ENCODE peak calls at places on chromosomes 7 and 10, in nine cellular contexts. One of them, this sample, is unnamed.

GRCh38 chr10:28722065-28722803 is 44.9 kb downstream of the BAMBI start:
- DNase-seq in ascending aorta: peak
- DNase-seq in SK-N-SH: peak
- DNase-seq in thoracic aorta: no peak
- DNase-seq in psoas muscle: peak
- DNase-seq in neuronal stem cell: peak
- DNase-seq in sigmoid colon: no peak
- DNase-seq in fibroblast of lung: peak
- DNase-seq in naive thymus-derived CD4-positive, alpha-beta T cell: no peak
- DNase-seq in this sample: peak

GRCh38 chr7:149886018-149886416 is 12.2 kb downstream of the ATP6V0E2 start:
- DNase-seq in psoas muscle: no peak
- DNase-seq in thoracic aorta: no peak
- DNase-seq in fibroblast of lung: no peak
- DNase-seq in ascending aorta: no peak
- DNase-seq in SK-N-SH: no peak
- DNase-seq in sigmoid colon: no peak
- DNase-seq in neuronal stem cell: no peak
- DNase-seq in naive thymus-derived CD4-positive, alpha-beta T cell: no peak
- DNase-seq in this sample: no peak

GRCh38 chr10:125060486-125060850 is 99.9 kb downstream of the CTBP2 start:
- DNase-seq in psoas muscle: no peak
- DNase-seq in thoracic aorta: no peak
- DNase-seq in ascending aorta: no peak
- DNase-seq in sigmoid colon: no peak
- DNase-seq in neuronal stem cell: no peak
- DNase-seq in naive thymus-derived CD4-positive, alpha-beta T cell: no peak
- DNase-seq in SK-N-SH: no peak
- DNase-seq in fibroblast of lung: peak
- DNase-seq in this sample: peak

GRCh38 chr10:52453501-52453900 is 139.4 kb downstream of the DKK1 start:
- DNase-seq in naive thymus-derived CD4-positive, alpha-beta T cell: no peak
- DNase-seq in thoracic aorta: no peak
- DNase-seq in ascending aorta: no peak
- DNase-seq in fibroblast of lung: no peak
- DNase-seq in sigmoid colon: no peak
- DNase-seq in neuronal stem cell: no peak
- DNase-seq in SK-N-SH: no peak
- DNase-seq in psoas muscle: no peak
- DNase-seq in this sample: no peak

GRCh38 chr10:79359816-79360498 is 12.7 kb downstream of the PPIF start:
- DNase-seq in naive thymus-derived CD4-positive, alpha-beta T cell: no peak
- DNase-seq in thoracic aorta: no peak
- DNase-seq in neuronal stem cell: no peak
- DNase-seq in psoas muscle: no peak
- DNase-seq in ascending aorta: no peak
- DNase-seq in fibroblast of lung: no peak
- DNase-seq in SK-N-SH: no peak
- DNase-seq in sigmoid colon: peak
- DNase-seq in this sample: no peak

GRCh38 chr10:69014171-69014570 is 25.6 kb downstream of the KIFBP start:
- DNase-seq in thoracic aorta: no peak
- DNase-seq in ascending aorta: no peak
- DNase-seq in psoas muscle: no peak
- DNase-seq in sigmoid colon: no peak
- DNase-seq in fibroblast of lung: no peak
- DNase-seq in SK-N-SH: no peak
- DNase-seq in naive thymus-derived CD4-positive, alpha-beta T cell: no peak
- DNase-seq in neuronal stem cell: no peak
- DNase-seq in this sample: no peak

GRCh38 chr7:99141756-99142726 is 1.9 kb downstream of the SMURF1 start:
- DNase-seq in fibroblast of lung: peak
- DNase-seq in SK-N-SH: peak
- DNase-seq in thoracic aorta: peak
- DNase-seq in ascending aorta: peak
- DNase-seq in sigmoid colon: peak
- DNase-seq in neuronal stem cell: peak
- DNase-seq in naive thymus-derived CD4-positive, alpha-beta T cell: peak
- DNase-seq in psoas muscle: peak
- DNase-seq in this sample: peak

GRCh38 chr10:63633677-63634487 is 112.7 kb downstream of the REEP3 start:
- DNase-seq in neuronal stem cell: no peak
- DNase-seq in sigmoid colon: no peak
- DNase-seq in thoracic aorta: no peak
- DNase-seq in fibroblast of lung: peak
- DNase-seq in naive thymus-derived CD4-positive, alpha-beta T cell: no peak
- DNase-seq in ascending aorta: no peak
- DNase-seq in psoas muscle: no peak
- DNase-seq in SK-N-SH: peak
- DNase-seq in this sample: peak

GRCh38 chr7:38863609-38864291 is 45.2 kb downstream of the VPS41 start:
- DNase-seq in ascending aorta: no peak
- DNase-seq in psoas muscle: no peak
- DNase-seq in sigmoid colon: no peak
- DNase-seq in SK-N-SH: no peak
- DNase-seq in fibroblast of lung: no peak
- DNase-seq in neuronal stem cell: no peak
- DNase-seq in thoracic aorta: no peak
- DNase-seq in naive thymus-derived CD4-positive, alpha-beta T cell: no peak
- DNase-seq in this sample: no peak

GRCh38 chr7:133863362-133864061 is 263.6 kb upstream of the LRGUK start:
- DNase-seq in psoas muscle: no peak
- DNase-seq in SK-N-SH: no peak
- DNase-seq in sigmoid colon: no peak
- DNase-seq in ascending aorta: no peak
- DNase-seq in thoracic aorta: no peak
- DNase-seq in neuronal stem cell: no peak
- DNase-seq in fibroblast of lung: no peak
- DNase-seq in naive thymus-derived CD4-positive, alpha-beta T cell: no peak
- DNase-seq in this sample: no peak
- H3K27ac ChIP-seq in psoas muscle: no peak
- H3K27ac ChIP-seq in SK-N-SH: no peak
- H3K27ac ChIP-seq in sigmoid colon: no peak
- H3K27ac ChIP-seq in ascending aorta: no peak
- H3K27ac ChIP-seq in thoracic aorta: no peak
- H3K27ac ChIP-seq in neuronal stem cell: no peak
- H3K27ac ChIP-seq in fibroblast of lung: no peak
- H3K27ac ChIP-seq in naive thymus-derived CD4-positive, alpha-beta T cell: no peak
- H3K27ac ChIP-seq in this sample: no peak

GRCh38 chr10:58336242-58336641 is 1.4 kb downstream of the UBE2D1 start:
- DNase-seq in neuronal stem cell: no peak
- DNase-seq in psoas muscle: no peak
- DNase-seq in sigmoid colon: no peak
- DNase-seq in fibroblast of lung: no peak
- DNase-seq in ascending aorta: no peak
- DNase-seq in naive thymus-derived CD4-positive, alpha-beta T cell: no peak
- DNase-seq in thoracic aorta: no peak
- DNase-seq in SK-N-SH: no peak
- DNase-seq in this sample: no peak

GRCh38 chr10:58341422-58341821 is 6.6 kb downstream of the UBE2D1 start:
- DNase-seq in SK-N-SH: no peak
- DNase-seq in thoracic aorta: no peak
- DNase-seq in neuronal stem cell: no peak
- DNase-seq in sigmoid colon: no peak
- DNase-seq in ascending aorta: no peak
- DNase-seq in naive thymus-derived CD4-positive, alpha-beta T cell: no peak
- DNase-seq in fibroblast of lung: no peak
- DNase-seq in psoas muscle: no peak
- DNase-seq in this sample: no peak

DNA sequence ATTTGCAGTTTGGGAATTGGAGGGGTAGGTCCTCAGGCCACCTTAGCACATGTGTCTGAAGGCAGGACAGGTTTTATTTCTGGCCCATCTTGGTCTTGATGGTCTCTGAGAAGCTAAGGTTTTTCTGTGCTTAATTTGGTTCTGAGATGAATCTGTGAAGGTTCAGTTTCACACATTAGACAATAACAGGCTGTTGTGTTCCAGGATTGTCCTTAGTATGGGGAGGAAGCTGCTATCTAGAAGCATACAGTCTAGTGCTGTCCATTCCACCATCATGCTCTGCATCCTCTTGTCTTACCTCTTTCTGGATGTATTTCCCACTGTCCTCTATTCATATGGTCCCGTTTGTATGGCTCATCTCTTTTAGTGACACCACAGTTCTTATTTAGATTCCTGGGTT is 7.1 kb downstream of the UBE2D1 start:
- DNase-seq in psoas muscle: no peak
- DNase-seq in thoracic aorta: no peak
- DNase-seq in fibroblast of lung: no peak
- DNase-seq in sigmoid colon: no peak
- DNase-seq in ascending aorta: no peak
- DNase-seq in naive thymus-derived CD4-positive, alpha-beta T cell: no peak
- DNase-seq in SK-N-SH: no peak
- DNase-seq in neuronal stem cell: no peak
- DNase-seq in this sample: no peak
- H3K4me3 ChIP-seq in psoas muscle: peak
- H3K4me3 ChIP-seq in thoracic aorta: no peak
- H3K4me3 ChIP-seq in fibroblast of lung: no peak
- H3K4me3 ChIP-seq in sigmoid colon: no peak
- H3K4me3 ChIP-seq in ascending aorta: no peak
- H3K4me3 ChIP-seq in naive thymus-derived CD4-positive, alpha-beta T cell: no peak
- H3K4me3 ChIP-seq in SK-N-SH: no peak
- H3K4me3 ChIP-seq in neuronal stem cell: no peak
- H3K4me3 ChIP-seq in this sample: no peak

DNA sequence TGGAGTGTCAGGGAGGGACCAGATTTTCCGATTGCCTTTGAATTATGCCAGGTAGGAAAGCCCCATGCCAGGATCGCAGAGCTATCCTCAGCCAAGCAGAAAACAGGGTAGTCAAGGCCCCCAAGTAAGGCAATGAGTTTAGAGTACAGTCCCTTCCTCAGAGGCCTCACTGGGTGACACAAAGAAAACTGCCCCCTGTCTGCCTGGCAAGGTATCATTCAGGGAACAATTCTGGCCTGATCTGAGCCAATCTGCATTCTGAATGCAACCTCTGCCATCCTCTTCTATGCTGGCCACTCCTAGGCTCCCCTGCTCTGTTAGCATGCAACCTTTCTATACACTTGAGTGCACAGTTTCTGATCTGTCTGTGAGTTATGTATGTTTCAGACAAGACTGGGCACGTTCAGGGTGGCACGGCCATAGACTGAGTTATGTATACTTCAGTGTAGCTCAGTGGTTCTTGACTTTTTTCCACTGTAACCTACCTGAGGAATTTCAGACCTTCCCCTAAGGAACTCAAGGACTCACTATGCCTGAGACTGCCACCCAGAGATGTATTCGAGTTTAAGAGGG is 336.8 kb downstream of the PLXNA4 start:
- DNase-seq in naive thymus-derived CD4-positive, alpha-beta T cell: no peak
- DNase-seq in sigmoid colon: no peak
- DNase-seq in thoracic aorta: no peak
- DNase-seq in neuronal stem cell: no peak
- DNase-seq in fibroblast of lung: no peak
- DNase-seq in ascending aorta: no peak
- DNase-seq in SK-N-SH: no peak
- DNase-seq in psoas muscle: no peak
- DNase-seq in this sample: no peak
- H3K27ac ChIP-seq in naive thymus-derived CD4-positive, alpha-beta T cell: no peak
- H3K27ac ChIP-seq in sigmoid colon: no peak
- H3K27ac ChIP-seq in thoracic aorta: no peak
- H3K27ac ChIP-seq in neuronal stem cell: no peak
- H3K27ac ChIP-seq in fibroblast of lung: no peak
- H3K27ac ChIP-seq in ascending aorta: no peak
- H3K27ac ChIP-seq in SK-N-SH: no peak
- H3K27ac ChIP-seq in psoas muscle: no peak
- H3K27ac ChIP-seq in this sample: no peak

GRCh38 chr10:114043532-114044250 is at the start of gene ADRB1:
- DNase-seq in SK-N-SH: peak
- DNase-seq in sigmoid colon: peak
- DNase-seq in naive thymus-derived CD4-positive, alpha-beta T cell: no peak
- DNase-seq in thoracic aorta: no peak
- DNase-seq in neuronal stem cell: peak
- DNase-seq in fibroblast of lung: peak
- DNase-seq in psoas muscle: peak
- DNase-seq in ascending aorta: peak
- DNase-seq in this sample: peak
- H3K4me3 ChIP-seq in SK-N-SH: peak
- H3K4me3 ChIP-seq in sigmoid colon: peak
- H3K4me3 ChIP-seq in naive thymus-derived CD4-positive, alpha-beta T cell: peak
- H3K4me3 ChIP-seq in thoracic aorta: peak
- H3K4me3 ChIP-seq in neuronal stem cell: peak
- H3K4me3 ChIP-seq in fibroblast of lung: no peak
- H3K4me3 ChIP-seq in psoas muscle: peak
- H3K4me3 ChIP-seq in ascending aorta: peak
- H3K4me3 ChIP-seq in this sample: peak

DNA sequence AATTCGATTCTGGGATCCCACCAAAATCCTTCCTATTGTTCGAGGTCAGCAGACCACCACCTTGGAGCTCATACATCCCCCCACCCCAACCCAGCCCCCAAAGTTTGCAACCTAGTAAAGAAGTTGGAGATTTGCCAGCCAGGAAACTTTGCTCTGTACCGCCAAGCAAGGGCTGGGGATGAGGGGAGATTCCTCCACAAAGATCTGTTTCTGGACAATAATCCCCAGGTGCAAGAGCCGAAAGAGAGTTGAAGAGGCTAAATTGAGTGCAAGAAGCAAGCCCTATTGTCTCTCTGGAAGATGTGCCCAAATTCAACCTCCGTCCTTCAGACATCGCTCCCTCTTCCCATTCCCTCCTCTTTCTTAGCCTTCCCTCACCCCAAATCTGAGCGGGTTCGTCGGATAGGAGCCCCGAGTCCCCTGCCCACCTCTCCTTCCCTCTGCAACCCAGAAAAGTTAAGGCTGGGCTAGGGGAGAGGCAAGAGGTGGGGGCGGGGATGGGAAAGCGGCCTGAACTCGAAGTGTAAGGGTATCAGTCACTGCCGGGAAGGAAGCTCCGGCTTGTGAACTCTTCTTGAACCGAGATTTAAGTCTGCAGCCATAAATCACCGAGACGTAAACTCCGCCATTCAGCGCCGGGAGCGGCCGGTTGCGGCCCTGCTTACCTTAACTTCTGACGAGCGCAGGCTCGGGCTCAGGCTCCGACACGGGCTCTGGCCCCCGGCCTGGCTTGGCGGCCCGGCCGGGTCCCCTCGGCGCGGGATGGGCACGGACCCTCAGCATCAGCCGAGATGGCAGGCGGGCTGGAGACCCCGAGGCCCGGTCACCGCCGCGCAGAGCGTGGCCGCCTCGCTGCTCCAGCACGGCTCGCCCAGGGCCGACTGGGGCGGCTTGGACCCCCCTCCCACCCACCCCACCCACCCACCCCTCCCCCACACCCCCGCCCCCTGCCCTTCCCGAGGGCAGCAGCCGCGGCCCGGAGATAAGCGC is 10.8 kb upstream of the HOXA2 start:
- DNase-seq in SK-N-SH: peak
- DNase-seq in naive thymus-derived CD4-positive, alpha-beta T cell: no peak
- DNase-seq in fibroblast of lung: peak
- DNase-seq in ascending aorta: no peak
- DNase-seq in psoas muscle: peak
- DNase-seq in neuronal stem cell: no peak
- DNase-seq in sigmoid colon: peak
- DNase-seq in thoracic aorta: no peak
- DNase-seq in this sample: no peak
- H3K27ac ChIP-seq in SK-N-SH: no peak
- H3K27ac ChIP-seq in naive thymus-derived CD4-positive, alpha-beta T cell: no peak
- H3K27ac ChIP-seq in fibroblast of lung: peak
- H3K27ac ChIP-seq in ascending aorta: peak
- H3K27ac ChIP-seq in psoas muscle: peak
- H3K27ac ChIP-seq in neuronal stem cell: no peak
- H3K27ac ChIP-seq in sigmoid colon: peak
- H3K27ac ChIP-seq in thoracic aorta: peak
- H3K27ac ChIP-seq in this sample: no peak